ENCODE peak calls at places on chromosomes 11 and 22, in ten cellular contexts. One of them, this sample, is unnamed.

GRCh38 chr22:25221790-25222189 is 2.4 kb downstream of the CRYBB2 start:
- DNase-seq in NCI-H187 treated with DMSO at 0.1 percent for 48 hours: no peak
- DNase-seq in activated T-helper 1 cell treated with Interleukin-2 at 50 U/mL for 16 hours: no peak
- DNase-seq in NCI-H1930: no peak
- DNase-seq in HEK293T: no peak
- DNase-seq in NCI-H2081 treated with DMSO at 0.1 percent for 48 hours: no peak
- DNase-seq in CD4-positive, alpha-beta T cell: no peak
- DNase-seq in HCT116: no peak
- DNase-seq in RCC 7860: no peak
- DNase-seq in RWPE2: no peak
- DNase-seq in this sample: no peak

GRCh38 chr22:46145896-46146295 is 4.4 kb upstream of the PPARA start:
- DNase-seq in NCI-H187 treated with DMSO at 0.1 percent for 48 hours: no peak
- DNase-seq in activated T-helper 1 cell treated with Interleukin-2 at 50 U/mL for 16 hours: no peak
- DNase-seq in NCI-H1930: no peak
- DNase-seq in HEK293T: no peak
- DNase-seq in NCI-H2081 treated with DMSO at 0.1 percent for 48 hours: no peak
- DNase-seq in CD4-positive, alpha-beta T cell: no peak
- DNase-seq in HCT116: no peak
- DNase-seq in RCC 7860: no peak
- DNase-seq in RWPE2: no peak
- DNase-seq in this sample: no peak

GRCh38 chr22:33756508-33756949 is 163.7 kb downstream of the LARGE1 start:
- DNase-seq in NCI-H187 treated with DMSO at 0.1 percent for 48 hours: no peak
- DNase-seq in activated T-helper 1 cell treated with Interleukin-2 at 50 U/mL for 16 hours: no peak
- DNase-seq in NCI-H1930: no peak
- DNase-seq in HEK293T: no peak
- DNase-seq in NCI-H2081 treated with DMSO at 0.1 percent for 48 hours: no peak
- DNase-seq in CD4-positive, alpha-beta T cell: no peak
- DNase-seq in HCT116: no peak
- DNase-seq in RCC 7860: no peak
- DNase-seq in RWPE2: no peak
- DNase-seq in this sample: no peak

GRCh38 chr22:17846326-17846992 is 72.2 kb upstream of the BID start:
- DNase-seq in NCI-H187 treated with DMSO at 0.1 percent for 48 hours: no peak
- DNase-seq in activated T-helper 1 cell treated with Interleukin-2 at 50 U/mL for 16 hours: no peak
- DNase-seq in NCI-H1930: no peak
- DNase-seq in HEK293T: no peak
- DNase-seq in NCI-H2081 treated with DMSO at 0.1 percent for 48 hours: no peak
- DNase-seq in CD4-positive, alpha-beta T cell: no peak
- DNase-seq in HCT116: no peak
- DNase-seq in RCC 7860: no peak
- DNase-seq in RWPE2: no peak
- DNase-seq in this sample: no peak

GRCh38 chr11:77065878-77066228 is 918 bp upstream of the CAPN5 start:
- DNase-seq in NCI-H187 treated with DMSO at 0.1 percent for 48 hours: no peak
- DNase-seq in activated T-helper 1 cell treated with Interleukin-2 at 50 U/mL for 16 hours: no peak
- DNase-seq in NCI-H1930: no peak
- DNase-seq in HEK293T: no peak
- DNase-seq in NCI-H2081 treated with DMSO at 0.1 percent for 48 hours: no peak
- DNase-seq in CD4-positive, alpha-beta T cell: no peak
- DNase-seq in HCT116: no peak
- DNase-seq in RCC 7860: no peak
- DNase-seq in RWPE2: no peak
- DNase-seq in this sample: no peak

GRCh38 chr11:58059011-58059358 is 28.2 kb downstream of the OR6Q1 start:
- DNase-seq in NCI-H187 treated with DMSO at 0.1 percent for 48 hours: no peak
- DNase-seq in activated T-helper 1 cell treated with Interleukin-2 at 50 U/mL for 16 hours: no peak
- DNase-seq in NCI-H1930: no peak
- DNase-seq in HEK293T: no peak
- DNase-seq in NCI-H2081 treated with DMSO at 0.1 percent for 48 hours: no peak
- DNase-seq in CD4-positive, alpha-beta T cell: no peak
- DNase-seq in HCT116: no peak
- DNase-seq in RCC 7860: peak
- DNase-seq in RWPE2: no peak
- DNase-seq in this sample: no peak

GRCh38 chr22:20128902-20129746 is 2.5 kb upstream of the ZDHHC8 start:
- DNase-seq in NCI-H187 treated with DMSO at 0.1 percent for 48 hours: no peak
- DNase-seq in activated T-helper 1 cell treated with Interleukin-2 at 50 U/mL for 16 hours: peak
- DNase-seq in NCI-H1930: no peak
- DNase-seq in HEK293T: peak
- DNase-seq in NCI-H2081 treated with DMSO at 0.1 percent for 48 hours: no peak
- DNase-seq in CD4-positive, alpha-beta T cell: peak
- DNase-seq in HCT116: no peak
- DNase-seq in RCC 7860: no peak
- DNase-seq in RWPE2: no peak
- DNase-seq in this sample: no peak

GRCh38 chr11:20874358-20874757 is 205.0 kb downstream of the NELL1 start:
- DNase-seq in NCI-H187 treated with DMSO at 0.1 percent for 48 hours: no peak
- DNase-seq in activated T-helper 1 cell treated with Interleukin-2 at 50 U/mL for 16 hours: no peak
- DNase-seq in NCI-H1930: no peak
- DNase-seq in HEK293T: no peak
- DNase-seq in NCI-H2081 treated with DMSO at 0.1 percent for 48 hours: no peak
- DNase-seq in CD4-positive, alpha-beta T cell: no peak
- DNase-seq in HCT116: no peak
- DNase-seq in RCC 7860: no peak
- DNase-seq in RWPE2: no peak
- DNase-seq in this sample: no peak

GRCh38 chr11:109960831-109961230 is 132.4 kb upstream of the ZC3H12C start:
- DNase-seq in NCI-H187 treated with DMSO at 0.1 percent for 48 hours: no peak
- DNase-seq in activated T-helper 1 cell treated with Interleukin-2 at 50 U/mL for 16 hours: no peak
- DNase-seq in NCI-H1930: no peak
- DNase-seq in HEK293T: no peak
- DNase-seq in NCI-H2081 treated with DMSO at 0.1 percent for 48 hours: no peak
- DNase-seq in CD4-positive, alpha-beta T cell: no peak
- DNase-seq in HCT116: no peak
- DNase-seq in RCC 7860: no peak
- DNase-seq in RWPE2: no peak
- DNase-seq in this sample: no peak

GRCh38 chr11:124415356-124415923 is 9.2 kb downstream of the OR8B4 start:
- DNase-seq in NCI-H187 treated with DMSO at 0.1 percent for 48 hours: no peak
- DNase-seq in activated T-helper 1 cell treated with Interleukin-2 at 50 U/mL for 16 hours: no peak
- DNase-seq in NCI-H1930: no peak
- DNase-seq in HEK293T: no peak
- DNase-seq in NCI-H2081 treated with DMSO at 0.1 percent for 48 hours: no peak
- DNase-seq in CD4-positive, alpha-beta T cell: no peak
- DNase-seq in HCT116: peak
- DNase-seq in RCC 7860: peak
- DNase-seq in RWPE2: no peak
- DNase-seq in this sample: no peak

GRCh38 chr11:19954899-19955298 is 205.4 kb downstream of the DBX1 start:
- DNase-seq in NCI-H187 treated with DMSO at 0.1 percent for 48 hours: no peak
- DNase-seq in activated T-helper 1 cell treated with Interleukin-2 at 50 U/mL for 16 hours: no peak
- DNase-seq in NCI-H1930: no peak
- DNase-seq in HEK293T: no peak
- DNase-seq in NCI-H2081 treated with DMSO at 0.1 percent for 48 hours: no peak
- DNase-seq in CD4-positive, alpha-beta T cell: no peak
- DNase-seq in HCT116: no peak
- DNase-seq in RCC 7860: no peak
- DNase-seq in RWPE2: no peak
- DNase-seq in this sample: no peak

GRCh38 chr22:29553391-29554224 is at the start of gene THOC5:
- DNase-seq in NCI-H187 treated with DMSO at 0.1 percent for 48 hours: peak
- DNase-seq in activated T-helper 1 cell treated with Interleukin-2 at 50 U/mL for 16 hours: peak
- DNase-seq in NCI-H1930: peak
- DNase-seq in HEK293T: peak
- DNase-seq in NCI-H2081 treated with DMSO at 0.1 percent for 48 hours: peak
- DNase-seq in CD4-positive, alpha-beta T cell: peak
- DNase-seq in HCT116: peak
- DNase-seq in RCC 7860: peak
- DNase-seq in RWPE2: peak
- DNase-seq in this sample: peak

GRCh38 chr11:45543808-45544422 is 121.5 kb downstream of the CHST1 start:
- DNase-seq in NCI-H187 treated with DMSO at 0.1 percent for 48 hours: no peak
- DNase-seq in activated T-helper 1 cell treated with Interleukin-2 at 50 U/mL for 16 hours: no peak
- DNase-seq in NCI-H1930: no peak
- DNase-seq in HEK293T: peak
- DNase-seq in NCI-H2081 treated with DMSO at 0.1 percent for 48 hours: no peak
- DNase-seq in CD4-positive, alpha-beta T cell: no peak
- DNase-seq in HCT116: no peak
- DNase-seq in RCC 7860: no peak
- DNase-seq in RWPE2: no peak
- DNase-seq in this sample: no peak

GRCh38 chr22:22922954-22923319 is 35.3 kb downstream of the IGLL5 start:
- DNase-seq in NCI-H187 treated with DMSO at 0.1 percent for 48 hours: no peak
- DNase-seq in activated T-helper 1 cell treated with Interleukin-2 at 50 U/mL for 16 hours: no peak
- DNase-seq in NCI-H1930: no peak
- DNase-seq in HEK293T: no peak
- DNase-seq in NCI-H2081 treated with DMSO at 0.1 percent for 48 hours: no peak
- DNase-seq in CD4-positive, alpha-beta T cell: no peak
- DNase-seq in HCT116: no peak
- DNase-seq in RCC 7860: no peak
- DNase-seq in RWPE2: no peak
- DNase-seq in this sample: no peak

GRCh38 chr22:45344339-45344738 is 34.6 kb downstream of the FAM118A start:
- DNase-seq in NCI-H187 treated with DMSO at 0.1 percent for 48 hours: no peak
- DNase-seq in activated T-helper 1 cell treated with Interleukin-2 at 50 U/mL for 16 hours: no peak
- DNase-seq in NCI-H1930: no peak
- DNase-seq in HEK293T: peak
- DNase-seq in NCI-H2081 treated with DMSO at 0.1 percent for 48 hours: no peak
- DNase-seq in CD4-positive, alpha-beta T cell: no peak
- DNase-seq in HCT116: no peak
- DNase-seq in RCC 7860: no peak
- DNase-seq in RWPE2: no peak
- DNase-seq in this sample: no peak

GRCh38 chr11:12693485-12694181 is 19.4 kb downstream of the TEAD1 start:
- DNase-seq in NCI-H187 treated with DMSO at 0.1 percent for 48 hours: peak
- DNase-seq in activated T-helper 1 cell treated with Interleukin-2 at 50 U/mL for 16 hours: no peak
- DNase-seq in NCI-H1930: no peak
- DNase-seq in HEK293T: no peak
- DNase-seq in NCI-H2081 treated with DMSO at 0.1 percent for 48 hours: no peak
- DNase-seq in CD4-positive, alpha-beta T cell: no peak
- DNase-seq in HCT116: peak
- DNase-seq in RCC 7860: peak
- DNase-seq in RWPE2: peak
- DNase-seq in this sample: peak

GRCh38 chr11:2769779-2770555 is 70.2 kb upstream of the KCNQ1OT1 start:
- DNase-seq in NCI-H187 treated with DMSO at 0.1 percent for 48 hours: no peak
- DNase-seq in activated T-helper 1 cell treated with Interleukin-2 at 50 U/mL for 16 hours: no peak
- DNase-seq in NCI-H1930: no peak
- DNase-seq in HEK293T: no peak
- DNase-seq in NCI-H2081 treated with DMSO at 0.1 percent for 48 hours: no peak
- DNase-seq in CD4-positive, alpha-beta T cell: no peak
- DNase-seq in HCT116: no peak
- DNase-seq in RCC 7860: no peak
- DNase-seq in RWPE2: peak
- DNase-seq in this sample: no peak

GRCh38 chr11:65500262-65501004 is 1.6 kb downstream of the MALAT1 start:
- DNase-seq in NCI-H187 treated with DMSO at 0.1 percent for 48 hours: no peak
- DNase-seq in activated T-helper 1 cell treated with Interleukin-2 at 50 U/mL for 16 hours: no peak
- DNase-seq in NCI-H1930: no peak
- DNase-seq in HEK293T: no peak
- DNase-seq in NCI-H2081 treated with DMSO at 0.1 percent for 48 hours: no peak
- DNase-seq in CD4-positive, alpha-beta T cell: no peak
- DNase-seq in HCT116: no peak
- DNase-seq in RCC 7860: peak
- DNase-seq in RWPE2: no peak
- DNase-seq in this sample: no peak

GRCh38 chr11:2428322-2428795 is 16.0 kb downstream of the TRPM5 start:
- DNase-seq in NCI-H187 treated with DMSO at 0.1 percent for 48 hours: no peak
- DNase-seq in activated T-helper 1 cell treated with Interleukin-2 at 50 U/mL for 16 hours: peak
- DNase-seq in NCI-H1930: peak
- DNase-seq in HEK293T: peak
- DNase-seq in NCI-H2081 treated with DMSO at 0.1 percent for 48 hours: no peak
- DNase-seq in CD4-positive, alpha-beta T cell: peak
- DNase-seq in HCT116: peak
- DNase-seq in RCC 7860: no peak
- DNase-seq in RWPE2: no peak
- DNase-seq in this sample: peak